ENCODE peak calls at places on chromosomes 12 and 14, in four cellular contexts. G is thoracic aorta, F is transverse colon, O is MCF 10A. S is an unnamed sample.

GRCh38 chr12:52041695-52042123 is 9.5 kb upstream of the NR4A1 start:
- DNase-seq in F (no peak), G (no peak), O (no peak), S (peak)

GRCh38 chr12:112285600-112286401 is 96.4 kb downstream of the HECTD4 start:
- DNase-seq in O (no peak), G (no peak), F (no peak), S (no peak)

GRCh38 chr14:92702441-92702918 is 45.9 kb downstream of the LGMN start:
- DNase-seq in O (no peak), G (no peak), F (no peak), S (no peak)

GRCh38 chr12:24366514-24366913 is 417.0 kb upstream of the SOX5 start:
- DNase-seq in O (no peak), G (no peak), F (no peak), S (no peak)

GRCh38 chr12:122891661-122892525 is 4.0 kb downstream of the VPS37B start:
- DNase-seq in F (no peak), O (peak), G (no peak), S (no peak)

GRCh38 chr14:85853996-85854526 is 324.1 kb downstream of the FLRT2 start:
- DNase-seq in G (no peak), F (no peak), O (no peak), S (no peak)

GRCh38 chr12:50572275-50572674 is 67.5 kb downstream of the DIP2B start:
- DNase-seq in O (peak), G (no peak), F (no peak), S (no peak)

GRCh38 chr12:105831372-105831771 is 307.4 kb downstream of the NUAK1 start:
- DNase-seq in O (no peak), G (no peak), F (no peak), S (no peak)

GRCh38 chr12:31868980-31869379 is 90.2 kb upstream of the RESF1 start:
- DNase-seq in O (peak), G (no peak), F (no peak), S (no peak)

GRCh38 chr14:76257111-76257803 is 105.5 kb downstream of the GPATCH2L start:
- DNase-seq in O (peak), F (no peak), G (no peak), S (no peak)

GRCh38 chr12:65663648-65664047 is 160.6 kb upstream of the HMGA2 start:
- DNase-seq in G (no peak), F (no peak), O (no peak), S (no peak)

GRCh38 chr14:99604766-99605298 is 825 bp upstream of the CCDC85C start:
- DNase-seq in G (no peak), O (peak), F (peak), S (no peak)

GRCh38 chr14:100417466-100417865 is 94.3 kb downstream of the SLC25A47 start:
- DNase-seq in O (peak), F (peak), G (no peak), S (no peak)

GRCh38 chr14:33280646-33281045 is 342.0 kb downstream of the NPAS3 start:
- DNase-seq in F (no peak), G (no peak), O (peak), S (no peak)

GRCh38 chr12:91349451-91349850 is 166.8 kb upstream of the DCN start:
- DNase-seq in F (no peak), O (no peak), G (no peak), S (no peak)

GRCh38 chr14:92510972-92511371 is 2.6 kb upstream of the RIN3 start:
- DNase-seq in O (peak), G (no peak), F (no peak), S (no peak)

GRCh38 chr12:120689397-120690082 is 2.6 kb downstream of the MLEC start:
- DNase-seq in O (no peak), F (no peak), G (no peak), S (no peak)
- TF ChIP-seq CTCF in O (no peak), F (no peak), G (no peak), S (no peak)

GRCh38 chr14:63438065-63438757 is 105.0 kb downstream of the PPP2R5E start:
- DNase-seq in O (peak), G (peak), F (peak), S (peak)
- TF ChIP-seq CTCF in O (no peak), G (no peak), F (peak), S (no peak)

DNA sequence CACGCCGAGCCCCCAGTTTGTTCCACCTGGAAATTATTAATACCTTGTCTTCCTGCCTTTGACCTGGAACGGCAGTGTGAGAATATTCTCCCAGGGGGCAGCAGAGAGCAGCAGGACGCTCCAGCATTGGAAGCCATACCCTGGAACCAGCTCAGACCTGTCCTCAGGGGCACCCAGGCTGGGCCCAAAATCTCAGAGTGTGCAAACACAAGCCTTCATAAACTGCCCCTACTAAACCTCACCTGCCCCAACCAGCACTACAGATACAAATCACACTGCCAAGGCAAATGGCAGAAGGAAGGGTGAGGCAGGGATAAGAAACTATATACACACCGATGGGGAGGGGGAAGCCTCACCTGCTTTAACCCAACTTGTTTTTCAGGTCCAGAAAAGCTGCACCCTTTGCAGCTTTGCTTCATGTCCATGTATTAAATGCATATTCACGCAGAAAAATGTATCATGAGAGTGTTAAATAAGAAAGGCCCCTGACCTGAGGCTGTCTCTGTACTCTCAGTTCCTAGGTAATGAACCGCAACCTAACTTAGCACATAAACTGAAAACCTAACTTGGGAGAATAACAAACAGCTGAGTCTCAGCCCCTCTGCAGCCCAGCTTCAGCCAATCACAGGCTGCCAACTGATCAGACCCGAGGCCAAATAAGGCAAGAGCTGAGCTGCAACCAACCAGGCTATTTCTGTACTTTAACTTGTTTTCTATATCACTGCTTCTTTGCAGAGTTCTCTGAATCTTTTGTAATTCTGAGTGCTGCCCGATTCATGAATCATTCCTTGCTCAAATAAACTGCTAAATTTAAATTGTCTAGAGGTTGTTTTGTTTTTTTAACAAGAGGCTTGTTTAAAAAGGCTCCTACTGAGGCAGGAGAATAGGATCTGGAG is 130.1 kb downstream of the SPTSSA start:
- DNase-seq in G (no peak), O (peak), F (peak), S (peak)
- TF ChIP-seq CTCF in G (peak), O (peak), F (peak), S (peak)

GRCh38 chr12:29743801-29744200 is 39.9 kb downstream of the TMTC1 start:
- DNase-seq in O (peak), F (no peak), G (no peak), S (no peak)

GRCh38 chr12:29741342-29742241 is 42.1 kb downstream of the TMTC1 start:
- DNase-seq in G (no peak), F (no peak), O (peak), S (no peak)

GRCh38 chr12:29742646-29743045 is 41.1 kb downstream of the TMTC1 start:
- DNase-seq in F (no peak), G (no peak), O (no peak), S (no peak)

GRCh38 chr12:29744365-29744764 is 39.4 kb downstream of the TMTC1 start:
- DNase-seq in O (no peak), G (no peak), F (no peak), S (no peak)

GRCh38 chr12:29743072-29743471 is 40.7 kb downstream of the TMTC1 start:
- DNase-seq in O (peak), G (no peak), F (no peak), S (no peak)
- TF ChIP-seq CTCF in O (no peak), G (no peak), F (no peak), S (no peak)

GRCh38 chr14:23483216-23483854 is 13.8 kb downstream of the NGDN start:
- DNase-seq in O (peak), G (no peak), F (no peak), S (no peak)
- TF ChIP-seq CTCF in O (peak), G (no peak), F (no peak), S (no peak)

DNA sequence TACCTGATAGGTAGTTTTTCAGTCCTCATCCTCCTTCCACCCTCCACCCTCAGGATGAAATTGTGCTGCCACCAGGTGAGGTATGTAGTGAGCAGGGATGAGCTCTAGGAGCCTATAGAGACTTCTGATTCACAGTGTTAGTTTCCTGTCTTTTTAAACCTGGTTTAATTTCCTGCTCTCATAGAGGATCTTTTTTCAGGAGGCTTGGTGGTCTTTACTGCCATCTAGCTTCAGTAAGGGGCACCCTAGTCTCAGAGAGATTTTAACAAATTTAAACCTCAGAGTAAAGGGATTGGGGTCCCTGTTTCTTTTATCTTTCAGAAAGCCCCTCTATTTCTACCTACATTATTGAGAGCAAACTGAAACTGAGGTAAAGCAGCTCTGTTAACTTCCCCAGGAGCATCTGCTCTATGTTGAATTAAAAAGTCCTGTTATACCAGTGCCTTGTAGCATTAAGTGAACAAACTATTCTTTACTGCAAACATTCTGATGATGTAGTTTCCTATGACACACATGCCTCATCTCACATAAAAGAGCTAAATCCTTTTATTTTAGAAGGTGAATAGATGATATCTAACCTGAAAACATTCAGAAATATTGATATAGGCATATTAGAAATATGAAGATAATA is 172.2 kb upstream of the DDHD1 start:
- DNase-seq in G (no peak), O (no peak), F (no peak), S (no peak)
- TF ChIP-seq CTCF in G (no peak), O (no peak), F (no peak), S (no peak)

GRCh38 chr12:2282321-2282720 is 229.5 kb downstream of the CACNA1C start:
- DNase-seq in O (no peak), G (no peak), F (no peak), S (no peak)
- TF ChIP-seq CTCF in O (no peak), G (no peak), F (peak), S (no peak)